ENCODE peak calls at places on chromosomes 13 and 19, in nine cellular contexts. L, F, Y, X, I, T, D, Q and C are unnamed samples.
A peak's percentile ranks its signal among the peaks of the same experiment; 100 is the strongest.

GRCh38 chr19:37007587-37008220 is 70.5 kb upstream of the ZNF420 start:
- DNase-seq in L (no peak), F (peak; percentile 27), Y (no peak), X (peak; percentile 52), I (peak; percentile 70), T (no peak), D (peak; percentile 93), Q (no peak), C (peak; percentile 21)

GRCh38 chr13:28140433-28141125 is 2.2 kb downstream of the PAN3 start:
- DNase-seq in L (no peak), F (no peak), Y (no peak), X (no peak), I (no peak), T (no peak), D (no peak), Q (no peak), C (no peak)

GRCh38 chr19:6723738-6724137 is 3.3 kb upstream of the C3 start:
- DNase-seq in L (no peak), F (no peak), Y (no peak), X (no peak), I (no peak), T (no peak), D (no peak), Q (no peak), C (no peak)

GRCh38 chr19:4191044-4191443 is 8.6 kb downstream of the ANKRD24 start:
- DNase-seq in L (no peak), F (no peak), Y (no peak), X (no peak), I (no peak), T (no peak), D (no peak), Q (no peak), C (no peak)

GRCh38 chr19:18610556-18611326 is 1.9 kb upstream of the TMEM59L start:
- DNase-seq in L (peak; percentile 66), F (no peak), Y (no peak), X (peak; percentile 9), I (no peak), T (no peak), D (peak; percentile 82), Q (no peak), C (no peak)

GRCh38 chr19:38049105-38049649 is 142.2 kb downstream of the SIPA1L3 start:
- DNase-seq in L (no peak), F (peak; percentile 29), Y (peak; percentile 18), X (no peak), I (no peak), T (no peak), D (no peak), Q (peak; percentile 47), C (no peak)

GRCh38 chr19:45994456-45994988 is 745 bp upstream of the CCDC61 start:
- DNase-seq in L (no peak), F (no peak), Y (peak; percentile 3), X (no peak), I (no peak), T (no peak), D (no peak), Q (no peak), C (no peak)

GRCh38 chr13:51328488-51328887 is 11.0 kb upstream of the SERPINE3 start:
- DNase-seq in L (peak; percentile 76), F (no peak), Y (no peak), X (no peak), I (no peak), T (no peak), D (no peak), Q (no peak), C (no peak)

GRCh38 chr13:99061411-99061810 is 83.5 kb upstream of the DOCK9 start:
- DNase-seq in L (no peak), F (no peak), Y (no peak), X (no peak), I (no peak), T (no peak), D (no peak), Q (no peak), C (no peak)

GRCh38 chr13:44312898-44313551 is 60.6 kb upstream of the SERP2 start:
- DNase-seq in L (no peak), F (no peak), Y (no peak), X (no peak), I (no peak), T (no peak), D (no peak), Q (no peak), C (peak; percentile 52)

GRCh38 chr13:49810825-49811526 is 18.5 kb upstream of the KPNA3 start:
- DNase-seq in L (no peak), F (no peak), Y (no peak), X (no peak), I (no peak), T (no peak), D (no peak), Q (no peak), C (no peak)

GRCh38 chr13:75494491-75494890 is 12.5 kb upstream of the TBC1D4 start:
- DNase-seq in L (no peak), F (no peak), Y (no peak), X (no peak), I (no peak), T (no peak), D (no peak), Q (no peak), C (no peak)

GRCh38 chr13:45269204-45269603 is 68.4 kb upstream of the KCTD4 start:
- DNase-seq in L (no peak), F (no peak), Y (no peak), X (no peak), I (no peak), T (no peak), D (no peak), Q (no peak), C (no peak)

GRCh38 chr13:24339937-24340607 is 30.7 kb downstream of the C1QTNF9 start:
- DNase-seq in L (no peak), F (no peak), Y (no peak), X (no peak), I (no peak), T (no peak), D (peak; percentile 59), Q (no peak), C (no peak)

GRCh38 chr19:3479819-3480215 is 508 bp downstream of the SMIM24 start:
- DNase-seq in L (peak; percentile 64), F (peak; percentile 57), Y (no peak), X (peak; percentile 87), I (no peak), T (no peak), D (no peak), Q (no peak), C (no peak)

GRCh38 chr13:88014527-88014926 is 343.4 kb downstream of the SLITRK5 start:
- DNase-seq in L (no peak), F (no peak), Y (peak; percentile 25), X (no peak), I (no peak), T (no peak), D (no peak), Q (no peak), C (no peak)

GRCh38 chr13:101700598-101700997 is 248.1 kb downstream of the ITGBL1 start:
- DNase-seq in L (no peak), F (no peak), Y (no peak), X (no peak), I (no peak), T (no peak), D (no peak), Q (no peak), C (peak; percentile 12)

DNA sequence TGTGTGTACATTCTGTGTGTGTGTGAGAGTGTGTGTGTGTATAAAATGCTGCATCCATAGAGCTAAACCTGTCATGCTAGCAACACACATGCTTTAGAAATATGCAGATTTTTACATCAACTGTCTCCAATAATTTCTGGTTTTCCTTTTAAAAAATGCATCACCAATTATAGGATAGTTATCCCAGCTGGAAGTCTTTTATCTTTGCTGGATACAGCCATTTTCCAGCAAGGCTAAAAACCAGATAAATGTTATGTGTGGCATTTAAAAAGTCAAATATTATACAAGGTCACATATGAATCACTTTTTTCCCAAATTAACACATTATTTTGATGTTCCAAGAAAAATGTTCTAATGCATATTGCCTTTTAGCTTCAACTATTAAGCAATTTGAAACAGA is 202.0 kb upstream of the IPO5 start:
- DNase-seq in L (no peak), F (no peak), Y (no peak), X (no peak), I (no peak), T (no peak), D (no peak), Q (no peak), C (no peak)
- TF ChIP-seq POLR2AphosphoS5 in L (no peak), F (no peak), Y (no peak), X (no peak), I (no peak), T (no peak), D (no peak), Q (no peak), C (no peak)

DNA sequence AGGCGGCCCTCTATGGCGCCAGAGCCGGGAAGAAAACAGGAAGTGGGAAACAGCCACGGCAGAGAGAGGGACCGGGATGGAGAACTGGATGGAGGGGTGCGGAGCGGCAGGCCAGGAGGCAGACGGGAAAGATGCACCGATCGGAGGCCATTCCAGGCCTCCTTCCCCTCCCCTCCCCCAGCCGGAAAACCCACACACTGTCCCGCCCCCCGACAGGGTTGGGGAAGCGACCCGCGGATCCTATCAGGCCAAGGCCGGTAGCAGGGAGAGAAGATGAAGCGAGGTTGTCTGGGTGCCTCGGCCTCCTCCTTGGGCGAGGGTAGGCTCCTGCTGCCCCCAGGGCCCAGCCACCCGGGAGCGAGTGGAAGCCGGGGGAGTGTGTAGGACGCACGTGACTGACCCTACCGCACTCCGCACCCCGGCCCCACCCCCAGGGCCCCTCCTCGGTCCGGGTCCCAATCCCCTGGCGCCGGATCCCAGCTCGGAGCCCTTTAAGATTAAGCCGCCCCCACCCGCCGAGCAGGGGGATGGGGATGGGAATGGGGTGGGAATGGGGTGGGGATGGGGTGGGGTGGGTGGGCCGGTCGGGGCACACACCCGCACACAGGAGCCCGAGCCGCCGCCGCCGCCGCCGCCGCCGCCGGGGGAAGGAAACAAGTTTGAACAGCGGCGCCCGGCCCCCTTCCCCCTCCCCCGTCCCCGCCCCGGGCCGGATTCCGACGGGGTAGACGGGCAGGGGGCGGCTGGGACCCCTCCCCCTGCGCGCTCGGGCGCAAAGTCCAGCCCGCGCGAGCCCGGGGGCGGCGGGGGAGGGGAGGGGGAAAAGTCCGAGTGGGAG is 1.5 kb downstream of the ERF start:
- DNase-seq in L (peak; percentile 81), F (peak; percentile 62), Y (peak; percentile 86), X (peak; percentile 87), I (peak; percentile 89), T (peak; percentile 89), D (peak; percentile 94), Q (peak; percentile 83), C (no peak)
- TF ChIP-seq POLR2AphosphoS5 in L (peak; percentile 73), F (peak; percentile 24), Y (peak; percentile 46), X (peak; percentile 46), I (peak; percentile 69), T (no peak), D (peak; percentile 57), Q (no peak), C (peak; percentile 13)

GRCh38 chr19:41206926-41207750 is 11.9 kb upstream of the AXL start:
- DNase-seq in L (no peak), F (peak; percentile 34), Y (no peak), X (peak; percentile 82), I (peak; percentile 90), T (peak; percentile 95), D (peak; percentile 36), Q (no peak), C (no peak)
- TF ChIP-seq POLR2AphosphoS5 in L (no peak), F (no peak), Y (no peak), X (no peak), I (peak; percentile 29), T (no peak), D (peak; percentile 28), Q (no peak), C (no peak)

DNA sequence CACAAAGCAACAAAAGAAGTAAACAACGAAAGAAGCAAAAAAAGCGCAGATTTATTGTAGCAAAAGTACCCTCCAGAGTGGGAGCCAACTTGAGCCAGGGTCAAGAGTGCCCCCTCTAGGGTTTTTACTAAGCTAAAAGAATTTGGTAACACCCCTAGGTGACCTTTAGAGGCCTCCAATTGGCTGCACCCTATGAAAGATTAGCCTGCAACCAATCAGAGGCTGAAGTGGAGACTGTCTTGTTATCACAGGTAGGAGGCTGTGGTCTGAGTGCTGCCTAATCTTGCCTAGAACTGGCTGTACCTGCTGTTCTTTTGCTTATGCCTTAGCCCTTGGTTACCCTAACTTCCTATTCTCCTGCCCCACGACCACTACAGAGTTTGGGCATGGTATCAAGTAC is 38.3 kb downstream of the ANKRD10 start:
- DNase-seq in L (no peak), F (no peak), Y (no peak), X (no peak), I (no peak), T (no peak), D (no peak), Q (no peak), C (no peak)
- TF ChIP-seq POLR2AphosphoS5 in L (no peak), F (no peak), Y (no peak), X (no peak), I (no peak), T (no peak), D (no peak), Q (no peak), C (no peak)